ENCODE peak calls at places on chromosomes 7 and 10, in eight cellular contexts. One of them, this sample, is unnamed.

GRCh38 chr7:47383696-47384445 is 198.0 kb downstream of the TNS3 start:
- DNase-seq in HFFc6: no peak
- DNase-seq in HFF-Myc: no peak
- DNase-seq in astrocyte of the spinal cord: no peak
- DNase-seq in activated CD8-positive, alpha-beta T cell treated with anti-CD3 and anti-CD28 coated beads for 36 hours: no peak
- DNase-seq in midbrain: no peak
- DNase-seq in upper lobe of right lung: peak; percentile 23
- DNase-seq in cardiac fibroblast: no peak
- DNase-seq in this sample: no peak

GRCh38 chr10:62193479-62193878 is 75.2 kb downstream of the RTKN2 start:
- DNase-seq in astrocyte of the spinal cord: no peak
- DNase-seq in midbrain: no peak
- DNase-seq in HFFc6: no peak
- DNase-seq in cardiac fibroblast: no peak
- DNase-seq in HFF-Myc: no peak
- DNase-seq in upper lobe of right lung: no peak
- DNase-seq in activated CD8-positive, alpha-beta T cell treated with anti-CD3 and anti-CD28 coated beads for 36 hours: no peak
- DNase-seq in this sample: no peak

GRCh38 chr7:149856-150636 is 42.3 kb upstream of the FAM20C start:
- DNase-seq in midbrain: no peak
- DNase-seq in activated CD8-positive, alpha-beta T cell treated with anti-CD3 and anti-CD28 coated beads for 36 hours: peak; percentile 62
- DNase-seq in upper lobe of right lung: peak; percentile 91
- DNase-seq in HFF-Myc: no peak
- DNase-seq in cardiac fibroblast: no peak
- DNase-seq in HFFc6: no peak
- DNase-seq in astrocyte of the spinal cord: no peak
- DNase-seq in this sample: peak; percentile 12

GRCh38 chr10:24415455-24416169 is 206.7 kb downstream of the KIAA1217 start:
- DNase-seq in midbrain: no peak
- DNase-seq in upper lobe of right lung: peak; percentile 83
- DNase-seq in HFF-Myc: peak; percentile 15
- DNase-seq in HFFc6: no peak
- DNase-seq in astrocyte of the spinal cord: peak; percentile 81
- DNase-seq in activated CD8-positive, alpha-beta T cell treated with anti-CD3 and anti-CD28 coated beads for 36 hours: no peak
- DNase-seq in cardiac fibroblast: peak; percentile 68
- DNase-seq in this sample: no peak

GRCh38 chr10:34890931-34891330 is 75.8 kb upstream of the PARD3 start:
- DNase-seq in upper lobe of right lung: no peak
- DNase-seq in astrocyte of the spinal cord: no peak
- DNase-seq in HFFc6: no peak
- DNase-seq in midbrain: no peak
- DNase-seq in HFF-Myc: no peak
- DNase-seq in cardiac fibroblast: no peak
- DNase-seq in activated CD8-positive, alpha-beta T cell treated with anti-CD3 and anti-CD28 coated beads for 36 hours: no peak
- DNase-seq in this sample: no peak

GRCh38 chr7:2048006-2048405 is 184.7 kb downstream of the MAD1L1 start:
- DNase-seq in astrocyte of the spinal cord: no peak
- DNase-seq in activated CD8-positive, alpha-beta T cell treated with anti-CD3 and anti-CD28 coated beads for 36 hours: no peak
- DNase-seq in upper lobe of right lung: no peak
- DNase-seq in midbrain: no peak
- DNase-seq in cardiac fibroblast: no peak
- DNase-seq in HFFc6: no peak
- DNase-seq in HFF-Myc: no peak
- DNase-seq in this sample: no peak

GRCh38 chr10:114821915-114822770 is 563 bp downstream of the FHIP2A start:
- DNase-seq in astrocyte of the spinal cord: peak; percentile 62
- DNase-seq in activated CD8-positive, alpha-beta T cell treated with anti-CD3 and anti-CD28 coated beads for 36 hours: peak; percentile 38
- DNase-seq in cardiac fibroblast: peak; percentile 53
- DNase-seq in HFF-Myc: no peak
- DNase-seq in HFFc6: no peak
- DNase-seq in midbrain: peak; percentile 53
- DNase-seq in upper lobe of right lung: no peak
- DNase-seq in this sample: peak; percentile 33

GRCh38 chr10:123741711-123742110 is 75.6 kb downstream of the GPR26 start:
- DNase-seq in HFFc6: no peak
- DNase-seq in cardiac fibroblast: no peak
- DNase-seq in midbrain: no peak
- DNase-seq in HFF-Myc: no peak
- DNase-seq in activated CD8-positive, alpha-beta T cell treated with anti-CD3 and anti-CD28 coated beads for 36 hours: no peak
- DNase-seq in astrocyte of the spinal cord: no peak
- DNase-seq in upper lobe of right lung: no peak
- DNase-seq in this sample: no peak

GRCh38 chr7:73809454-73810090 is 21.2 kb upstream of the CLDN4 start:
- DNase-seq in activated CD8-positive, alpha-beta T cell treated with anti-CD3 and anti-CD28 coated beads for 36 hours: no peak
- DNase-seq in cardiac fibroblast: no peak
- DNase-seq in HFFc6: no peak
- DNase-seq in astrocyte of the spinal cord: no peak
- DNase-seq in midbrain: no peak
- DNase-seq in HFF-Myc: no peak
- DNase-seq in upper lobe of right lung: peak; percentile 64
- DNase-seq in this sample: no peak

GRCh38 chr7:106358103-106358663 is 73.4 kb upstream of the NAMPT start:
- DNase-seq in HFF-Myc: no peak
- DNase-seq in HFFc6: no peak
- DNase-seq in astrocyte of the spinal cord: peak; percentile 48
- DNase-seq in activated CD8-positive, alpha-beta T cell treated with anti-CD3 and anti-CD28 coated beads for 36 hours: no peak
- DNase-seq in midbrain: no peak
- DNase-seq in cardiac fibroblast: peak; percentile 87
- DNase-seq in upper lobe of right lung: no peak
- DNase-seq in this sample: no peak

GRCh38 chr7:824106-824505 is 8.2 kb upstream of the SUN1 start:
- DNase-seq in upper lobe of right lung: no peak
- DNase-seq in HFFc6: no peak
- DNase-seq in HFF-Myc: no peak
- DNase-seq in cardiac fibroblast: no peak
- DNase-seq in activated CD8-positive, alpha-beta T cell treated with anti-CD3 and anti-CD28 coated beads for 36 hours: no peak
- DNase-seq in midbrain: no peak
- DNase-seq in astrocyte of the spinal cord: no peak
- DNase-seq in this sample: no peak

GRCh38 chr7:15397921-15398560 is 163.8 kb downstream of the AGMO start:
- DNase-seq in upper lobe of right lung: no peak
- DNase-seq in midbrain: no peak
- DNase-seq in activated CD8-positive, alpha-beta T cell treated with anti-CD3 and anti-CD28 coated beads for 36 hours: no peak
- DNase-seq in HFF-Myc: peak; percentile 72
- DNase-seq in HFFc6: no peak
- DNase-seq in astrocyte of the spinal cord: peak; percentile 25
- DNase-seq in cardiac fibroblast: no peak
- DNase-seq in this sample: no peak

GRCh38 chr10:132279873-132280645 is 27.7 kb downstream of the STK32C start:
- DNase-seq in HFF-Myc: no peak
- DNase-seq in cardiac fibroblast: no peak
- DNase-seq in activated CD8-positive, alpha-beta T cell treated with anti-CD3 and anti-CD28 coated beads for 36 hours: no peak
- DNase-seq in HFFc6: no peak
- DNase-seq in upper lobe of right lung: no peak
- DNase-seq in astrocyte of the spinal cord: no peak
- DNase-seq in midbrain: no peak
- DNase-seq in this sample: no peak

GRCh38 chr7:4682621-4683042 is 537 bp downstream of the FOXK1 start:
- DNase-seq in HFFc6: peak; percentile 44
- DNase-seq in midbrain: no peak
- DNase-seq in astrocyte of the spinal cord: peak; percentile 53
- DNase-seq in cardiac fibroblast: peak; percentile 59
- DNase-seq in HFF-Myc: no peak
- DNase-seq in activated CD8-positive, alpha-beta T cell treated with anti-CD3 and anti-CD28 coated beads for 36 hours: peak; percentile 68
- DNase-seq in upper lobe of right lung: peak; percentile 83
- DNase-seq in this sample: peak; percentile 32

GRCh38 chr7:98619450-98620321 is 2.6 kb downstream of the NPTX2 start:
- DNase-seq in midbrain: no peak
- DNase-seq in cardiac fibroblast: peak; percentile 69
- DNase-seq in HFF-Myc: no peak
- DNase-seq in astrocyte of the spinal cord: peak; percentile 12
- DNase-seq in upper lobe of right lung: no peak
- DNase-seq in HFFc6: no peak
- DNase-seq in activated CD8-positive, alpha-beta T cell treated with anti-CD3 and anti-CD28 coated beads for 36 hours: no peak
- DNase-seq in this sample: no peak

This sample was measured in activated T-helper 2 cell treated with anti-CD3 and anti-CD28 coated beads, Interferon-gamma antibody, Interleukin-2, Interleukin-4, amounts not matched to agents 10 μg/mL and 5 μg/mL and 100 μg/mL, durations not matched to agents 14 hours and 24 hours and 36 hours.